ENCODE peak calls at places on chromosomes 12 and 14, in nine cellular contexts. N is A549, R is SW480, M is frontal cortex, S is small intestine, T is T-cell, C is NCI-H526, E is glutamatergic neuron, J is germinal center. O is an unnamed sample.

GRCh38 chr12:10395390-10395998 is 5.7 kb upstream of the KLRK1 start:
- DNase-seq in S (peak; percentile 41), M (no peak), J (no peak), E (no peak), T (no peak), C (peak; percentile 48), N (peak; percentile 91), R (peak; percentile 96), O (no peak)

GRCh38 chr14:74936151-74936550 is 13.1 kb upstream of the RPS6KL1 start:
- DNase-seq in C (no peak), J (no peak), N (no peak), T (no peak), R (no peak), S (no peak), E (no peak), M (no peak), O (no peak)

GRCh38 chr14:88853129-88853528 is 28.7 kb downstream of the TTC8 start:
- DNase-seq in N (no peak), T (no peak), R (no peak), S (no peak), C (no peak), J (no peak), M (no peak), E (no peak), O (no peak)

GRCh38 chr12:112096667-112097066 is 11.9 kb downstream of the NAA25 start:
- DNase-seq in E (no peak), C (no peak), J (no peak), T (no peak), N (peak; percentile 77), R (no peak), S (peak; percentile 54), M (no peak), O (no peak)

GRCh38 chr12:113063396-113064350 is 7.1 kb downstream of the DTX1 start:
- DNase-seq in E (no peak), T (no peak), C (no peak), M (no peak), S (no peak), J (no peak), R (no peak), N (no peak), O (no peak)

GRCh38 chr14:68810173-68811153 is 17.6 kb upstream of the ZFP36L1 start:
- DNase-seq in N (no peak), R (no peak), T (no peak), S (no peak), C (no peak), M (no peak), J (peak; percentile 0), E (no peak), O (no peak)

GRCh38 chr14:44961151-44961729 is 507 bp downstream of the KLHL28 start:
- DNase-seq in S (peak; percentile 72), J (peak; percentile 68), C (peak; percentile 57), R (peak; percentile 36), E (peak; percentile 76), T (peak; percentile 45), M (peak; percentile 13), N (peak; percentile 53), O (peak; percentile 53)

GRCh38 chr12:16299403-16299802 is 21.9 kb upstream of the SLC15A5 start:
- DNase-seq in N (no peak), T (no peak), E (no peak), S (no peak), C (no peak), J (no peak), R (no peak), M (no peak), O (no peak)

GRCh38 chr12:19620222-19620621 is 180.9 kb downstream of the AEBP2 start:
- DNase-seq in M (no peak), R (no peak), J (no peak), T (no peak), E (no peak), S (no peak), N (peak; percentile 91), C (no peak), O (no peak)

GRCh38 chr12:7190268-7191055 is 976 bp downstream of the PEX5 start:
- DNase-seq in J (peak; percentile 33), S (peak; percentile 6), E (no peak), M (no peak), T (no peak), R (peak; percentile 34), N (peak; percentile 16), C (no peak), O (peak; percentile 12)

GRCh38 chr12:1811281-1811947 is 9.0 kb upstream of the LRTM2 start:
- DNase-seq in R (peak; percentile 98), N (no peak), J (no peak), E (no peak), M (no peak), T (no peak), S (peak; percentile 40), C (no peak), O (no peak)

GRCh38 chr12:55704824-55705780 is 2.6 kb downstream of the ITGA7 start:
- DNase-seq in E (no peak), N (no peak), T (no peak), J (no peak), M (no peak), C (no peak), R (no peak), S (no peak), O (no peak)

GRCh38 chr12:70849265-70849960 is 71.1 kb downstream of the PTPRR start:
- DNase-seq in J (peak; percentile 4), S (peak; percentile 55), N (peak; percentile 9), E (no peak), M (peak; percentile 2), C (no peak), T (no peak), R (peak; percentile 33), O (no peak)

O was measured in stimulated activated naive CD4-positive, alpha-beta T cell.